ENCODE peak calls at places on chromosome 15, in four cellular contexts. One of them, this sample, is unnamed.

GRCh38 chr15:82875411-82876003 is 66.1 kb downstream of the WHAMM start:
- DNase-seq in colonic mucosa: no peak
- DNase-seq in posterior cingulate gyrus: no peak
- DNase-seq in lower leg skin: no peak
- DNase-seq in this sample: no peak

GRCh38 chr15:69979269-69979668 is 118.4 kb downstream of the TLE3 start:
- DNase-seq in colonic mucosa: no peak
- DNase-seq in posterior cingulate gyrus: no peak
- DNase-seq in lower leg skin: no peak
- DNase-seq in this sample: no peak

GRCh38 chr15:39400821-39401550 is 179.9 kb upstream of the THBS1 start:
- DNase-seq in colonic mucosa: no peak
- DNase-seq in posterior cingulate gyrus: no peak
- DNase-seq in lower leg skin: no peak
- DNase-seq in this sample: no peak

GRCh38 chr15:27725733-27726132 is 373.4 kb downstream of the OCA2 start:
- DNase-seq in colonic mucosa: no peak
- DNase-seq in posterior cingulate gyrus: no peak
- DNase-seq in lower leg skin: no peak
- DNase-seq in this sample: no peak

GRCh38 chr15:81859737-81860516 is 185.9 kb downstream of the MEX3B start:
- DNase-seq in colonic mucosa: no peak
- DNase-seq in posterior cingulate gyrus: no peak
- DNase-seq in lower leg skin: no peak
- DNase-seq in this sample: no peak

GRCh38 chr15:71752604-71753289 is 57.6 kb upstream of the NR2E3 start:
- DNase-seq in colonic mucosa: peak
- DNase-seq in posterior cingulate gyrus: no peak
- DNase-seq in lower leg skin: no peak
- DNase-seq in this sample: no peak

GRCh38 chr15:48267766-48268165 is 61.7 kb downstream of the SLC12A1 start:
- DNase-seq in colonic mucosa: no peak
- DNase-seq in posterior cingulate gyrus: no peak
- DNase-seq in lower leg skin: no peak
- DNase-seq in this sample: no peak

GRCh38 chr15:42273900-42274692 is 863 bp upstream of the TMEM87A start:
- DNase-seq in colonic mucosa: peak
- DNase-seq in posterior cingulate gyrus: peak
- DNase-seq in lower leg skin: peak
- DNase-seq in this sample: peak

GRCh38 chr15:27527490-27528067 is 556.6 kb downstream of the GABRG3 start:
- DNase-seq in colonic mucosa: no peak
- DNase-seq in posterior cingulate gyrus: no peak
- DNase-seq in lower leg skin: no peak
- DNase-seq in this sample: no peak

GRCh38 chr15:90232941-90233700 is 620 bp downstream of the CIB1 start:
- DNase-seq in colonic mucosa: peak
- DNase-seq in posterior cingulate gyrus: peak
- DNase-seq in lower leg skin: no peak
- DNase-seq in this sample: peak

GRCh38 chr15:20348900-20349773 is 192.5 kb downstream of the GOLGA6L6 start:
- DNase-seq in colonic mucosa: no peak
- DNase-seq in posterior cingulate gyrus: peak
- DNase-seq in lower leg skin: no peak
- DNase-seq in this sample: no peak

GRCh38 chr15:33985287-33985686 is 17.0 kb downstream of the CHRM5 start:
- DNase-seq in colonic mucosa: no peak
- DNase-seq in posterior cingulate gyrus: no peak
- DNase-seq in lower leg skin: no peak
- DNase-seq in this sample: no peak

GRCh38 chr15:71651750-71652186 is 158.6 kb upstream of the NR2E3 start:
- DNase-seq in colonic mucosa: peak
- DNase-seq in posterior cingulate gyrus: no peak
- DNase-seq in lower leg skin: peak
- DNase-seq in this sample: no peak

GRCh38 chr15:29097971-29098370 is 171.7 kb downstream of the NSMCE3 start:
- DNase-seq in colonic mucosa: no peak
- DNase-seq in posterior cingulate gyrus: no peak
- DNase-seq in lower leg skin: no peak
- DNase-seq in this sample: no peak

GRCh38 chr15:89356634-89357298 is 22.1 kb upstream of the POLG start:
- DNase-seq in colonic mucosa: no peak
- DNase-seq in posterior cingulate gyrus: peak
- DNase-seq in lower leg skin: no peak
- DNase-seq in this sample: no peak

GRCh38 chr15:89095073-89095472 is 6.8 kb downstream of the ABHD2 start:
- DNase-seq in colonic mucosa: no peak
- DNase-seq in posterior cingulate gyrus: no peak
- DNase-seq in lower leg skin: no peak
- DNase-seq in this sample: no peak

GRCh38 chr15:35329521-35329921 is 216.4 kb downstream of the DPH6 start:
- DNase-seq in colonic mucosa: no peak
- DNase-seq in posterior cingulate gyrus: no peak
- DNase-seq in lower leg skin: no peak
- DNase-seq in this sample: no peak